ENCODE peak calls at places on chromosome 16, in ten cellular contexts. L, K, D, R, E, Q, M, Y, C and T are unnamed samples.

GRCh38 chr16:49419016-49419415 is 45.4 kb downstream of the C16orf78 start:
- DNase-seq in L (no peak), K (no peak), D (no peak), R (no peak), E (no peak), Q (no peak), M (no peak), Y (no peak), C (no peak), T (no peak)

GRCh38 chr16:25988089-25988488 is 296.3 kb downstream of the HS3ST4 start:
- DNase-seq in L (no peak), K (no peak), D (no peak), R (no peak), E (no peak), Q (no peak), M (peak; percentile 38), Y (no peak), C (no peak), T (peak; percentile 97)

GRCh38 chr16:3879887-3880564 is 487 bp downstream of the CREBBP start:
- DNase-seq in L (peak; percentile 79), K (peak; percentile 31), D (peak; percentile 79), R (peak; percentile 21), E (peak; percentile 75), Q (peak; percentile 86), M (peak; percentile 66), Y (peak; percentile 77), C (peak; percentile 59), T (peak; percentile 19)

GRCh38 chr16:50631249-50631984 is 49.7 kb downstream of the SNX20 start:
- DNase-seq in L (no peak), K (no peak), D (no peak), R (no peak), E (no peak), Q (no peak), M (no peak), Y (no peak), C (no peak), T (peak; percentile 44)

GRCh38 chr16:71811261-71811803 is 2.7 kb upstream of the AP1G1 start:
- DNase-seq in L (no peak), K (no peak), D (no peak), R (no peak), E (no peak), Q (no peak), M (no peak), Y (no peak), C (no peak), T (no peak)

GRCh38 chr16:11805556-11805955 is 8.5 kb upstream of the ZC3H7A start:
- DNase-seq in L (no peak), K (no peak), D (no peak), R (no peak), E (no peak), Q (no peak), M (no peak), Y (no peak), C (no peak), T (no peak)

GRCh38 chr16:12455287-12455798 is 348.3 kb downstream of the CPPED1 start:
- DNase-seq in L (peak; percentile 79), K (peak; percentile 29), D (peak; percentile 61), R (peak; percentile 60), E (no peak), Q (peak; percentile 82), M (peak; percentile 77), Y (no peak), C (peak; percentile 56), T (peak; percentile 52)

GRCh38 chr16:77221482-77221881 is 22.3 kb downstream of the SYCE1L start:
- DNase-seq in L (no peak), K (no peak), D (no peak), R (no peak), E (no peak), Q (no peak), M (no peak), Y (no peak), C (peak; percentile 56), T (no peak)

GRCh38 chr16:30049871-30050270 is 15.7 kb upstream of the ALDOA start:
- DNase-seq in L (no peak), K (peak; percentile 41), D (no peak), R (no peak), E (no peak), Q (no peak), M (no peak), Y (no peak), C (no peak), T (no peak)

GRCh38 chr16:68823401-68823800 is 19.9 kb upstream of the TANGO6 start:
- DNase-seq in L (no peak), K (no peak), D (no peak), R (peak; percentile 84), E (no peak), Q (no peak), M (no peak), Y (no peak), C (no peak), T (no peak)

GRCh38 chr16:75062135-75062943 is 54.2 kb downstream of the LDHD start:
- DNase-seq in L (peak; percentile 93), K (no peak), D (peak; percentile 96), R (peak; percentile 87), E (no peak), Q (no peak), M (no peak), Y (no peak), C (no peak), T (no peak)

GRCh38 chr16:78211951-78212350 is 112.5 kb downstream of the WWOX start:
- DNase-seq in L (peak; percentile 40), K (no peak), D (peak; percentile 44), R (peak; percentile 94), E (no peak), Q (peak; percentile 84), M (no peak), Y (no peak), C (peak; percentile 38), T (no peak)

GRCh38 chr16:1530349-1530882 is 3.0 kb upstream of the TMEM204 start:
- DNase-seq in L (no peak), K (no peak), D (no peak), R (peak; percentile 65), E (no peak), Q (no peak), M (no peak), Y (no peak), C (no peak), T (no peak)

GRCh38 chr16:80167657-80168056 is 373.1 kb upstream of the DYNLRB2 start:
- DNase-seq in L (peak; percentile 66), K (no peak), D (no peak), R (no peak), E (no peak), Q (no peak), M (no peak), Y (no peak), C (peak; percentile 60), T (peak; percentile 99)

GRCh38 chr16:31386157-31386984 is 6.8 kb upstream of the ITGAD start:
- DNase-seq in L (no peak), K (peak; percentile 8), D (no peak), R (peak; percentile 85), E (no peak), Q (peak; percentile 62), M (no peak), Y (no peak), C (peak; percentile 56), T (no peak)

GRCh38 chr16:56941856-56942331 is 10.0 kb downstream of the HERPUD1 start:
- DNase-seq in L (no peak), K (no peak), D (no peak), R (no peak), E (no peak), Q (no peak), M (no peak), Y (no peak), C (no peak), T (no peak)

GRCh38 chr16:58732545-58733247 is 1.4 kb downstream of the GOT2 start:
- DNase-seq in L (peak; percentile 10), K (no peak), D (no peak), R (no peak), E (no peak), Q (no peak), M (no peak), Y (no peak), C (peak; percentile 67), T (no peak)

GRCh38 chr16:72400257-72401078 is 228.5 kb upstream of the PMFBP1 start:
- DNase-seq in L (peak; percentile 19), K (no peak), D (no peak), R (peak; percentile 32), E (no peak), Q (peak; percentile 55), M (peak; percentile 33), Y (no peak), C (peak; percentile 59), T (peak; percentile 27)

GRCh38 chr16:48067388-48067787 is 88.4 kb downstream of the ABCC12 start:
- DNase-seq in L (no peak), K (no peak), D (no peak), R (no peak), E (no peak), Q (no peak), M (no peak), Y (no peak), C (no peak), T (no peak)

GRCh38 chr16:75733305-75734141 is 7.2 kb upstream of the CPHXL start:
- DNase-seq in L (peak; percentile 87), K (no peak), D (no peak), R (no peak), E (no peak), Q (no peak), M (peak; percentile 37), Y (no peak), C (peak; percentile 46), T (no peak)